ENCODE peak calls at places on chromosome X, in nine cellular contexts. H is right cardiac atrium, J is cardiac muscle cell, Z is HCT116, F is esophagus squamous epithelium, K is upper lobe of left lung, U is A549, Q is Karpas-422, C is GM23248. P is an unnamed sample. For H3K4me1, the result is how much of the 10 kb centered on the place peaks cover.

GRCh38 chrX:46628406-46629371 is 55.1 kb downstream of the CHST7 start:
- DNase-seq in H (peak), J (peak), Z (no peak), F (no peak), K (peak), U (no peak), Q (no peak), C (peak), P (no peak)

GRCh38 chrX:136397001-136397400 is 90.7 kb upstream of the BRS3 start:
- DNase-seq in H (no peak), J (no peak), Z (no peak), F (no peak), K (no peak), U (no peak), Q (no peak), C (no peak), P (no peak)

GRCh38 chrX:13923289-13923688 is 106.4 kb upstream of the GPM6B start:
- DNase-seq in H (no peak), J (no peak), Z (no peak), F (no peak), K (no peak), U (no peak), Q (no peak), C (no peak), P (no peak)

GRCh38 chrX:134396174-134396573 is 63.8 kb upstream of the HPRT1 start:
- DNase-seq in H (no peak), J (peak), Z (no peak), F (no peak), K (no peak), U (peak), Q (peak), C (peak), P (no peak)

GRCh38 chrX:150324035-150324728 is 38.9 kb upstream of the MAMLD1 start:
- DNase-seq in H (no peak), J (peak), Z (peak), F (no peak), K (no peak), U (peak), Q (no peak), C (peak), P (peak)

GRCh38 chrX:136779346-136779781 is 1.4 kb downstream of the ARHGEF6 start:
- DNase-seq in H (no peak), J (no peak), Z (no peak), F (no peak), K (no peak), U (no peak), Q (no peak), C (peak), P (no peak)

GRCh38 chrX:116961872-116962582 is 499.3 kb upstream of the CT83 start:
- DNase-seq in H (no peak), J (no peak), Z (no peak), F (no peak), K (no peak), U (no peak), Q (peak), C (peak), P (no peak)

GRCh38 chrX:69021095-69021494 is 144.2 kb downstream of the PJA1 start:
- DNase-seq in H (no peak), J (no peak), Z (no peak), F (no peak), K (peak), U (no peak), Q (no peak), C (no peak), P (no peak)

GRCh38 chrX:11138498-11139390 is 27.6 kb downstream of the HCCS start:
- DNase-seq in H (peak), J (no peak), Z (no peak), F (no peak), K (peak), U (no peak), Q (peak), C (no peak), P (no peak)

GRCh38 chrX:132622130-132622529 is 133.3 kb upstream of the MBNL3 start:
- DNase-seq in H (peak), J (peak), Z (peak), F (no peak), K (no peak), U (no peak), Q (no peak), C (peak), P (no peak)

GRCh38 chrX:136183917-136184316 is 36.6 kb downstream of the FHL1 start:
- DNase-seq in H (no peak), J (no peak), Z (no peak), F (no peak), K (no peak), U (no peak), Q (no peak), C (peak), P (no peak)

GRCh38 chrX:88604433-88605221 is 142.4 kb upstream of the CPXCR1 start:
- DNase-seq in H (no peak), J (peak), Z (no peak), F (no peak), K (no peak), U (no peak), Q (no peak), C (no peak), P (no peak)

GRCh38 chrX:131841496-131842410 is 181.3 kb upstream of the STK26 start:
- DNase-seq in H (no peak), J (peak), Z (peak), F (no peak), K (no peak), U (peak), Q (peak), C (peak), P (no peak)

GRCh38 chrX:74890676-74891430 is 34.4 kb downstream of the NEXMIF start:
- DNase-seq in H (no peak), J (no peak), Z (no peak), F (no peak), K (no peak), U (no peak), Q (no peak), C (no peak), P (no peak)

GRCh38 chrX:129522184-129523059 is 868 bp downstream of the SMARCA1 start:
- DNase-seq in H (peak), J (peak), Z (peak), F (no peak), K (peak), U (peak), Q (no peak), C (peak), P (no peak)

GRCh38 chrX:114162068-114162735 is 421.7 kb upstream of the HTR2C start:
- DNase-seq in H (no peak), J (no peak), Z (no peak), F (no peak), K (peak), U (no peak), Q (peak), C (no peak), P (no peak)

GRCh38 chrX:150587585-150588503 is 19.4 kb downstream of the MTM1 start:
- DNase-seq in H (no peak), J (peak), Z (no peak), F (no peak), K (no peak), U (peak), Q (peak), C (peak), P (no peak)

GRCh38 chrX:150037041-150037440 is 98.8 kb upstream of the EOLA2 start:
- DNase-seq in H (no peak), J (peak), Z (no peak), F (no peak), K (no peak), U (no peak), Q (no peak), C (peak), P (no peak)

GRCh38 chrX:23782455-23782854 is 518 bp upstream of the SAT1 start:
- DNase-seq in H (no peak), J (no peak), Z (no peak), F (no peak), K (no peak), U (no peak), Q (no peak), C (peak), P (no peak)

GRCh38 chrX:45718676-45719075 is 518.0 kb upstream of the DIPK2B start:
- DNase-seq in H (no peak), J (no peak), Z (no peak), F (no peak), K (no peak), U (no peak), Q (no peak), C (no peak), P (no peak)

GRCh38 chrX:69025802-69026301 is 139.4 kb downstream of the PJA1 start:
- DNase-seq in H (no peak), J (peak), Z (no peak), F (no peak), K (no peak), U (no peak), Q (no peak), C (peak), P (no peak)

GRCh38 chrX:47030339-47030738 is 47.9 kb upstream of the RGN start:
- DNase-seq in H (no peak), J (peak), Z (peak), F (no peak), K (no peak), U (peak), Q (peak), C (peak), P (no peak)

GRCh38 chrX:147912093-147912801 is 528 bp downstream of the FMR1 start:
- DNase-seq in H (peak), J (peak), Z (no peak), F (no peak), K (peak), U (peak), Q (peak), C (peak), P (no peak)

GRCh38 chrX:25337841-25338240 is 322.1 kb upstream of the ARX start:
- DNase-seq in H (no peak), J (no peak), Z (no peak), F (no peak), K (no peak), U (no peak), Q (no peak), C (no peak), P (no peak)

GRCh38 chrX:15680401-15680800 is 15.8 kb upstream of the CLTRN start:
- DNase-seq in H (no peak), J (peak), Z (no peak), F (no peak), K (no peak), U (no peak), Q (no peak), C (peak), P (no peak)

GRCh38 chrX:102546818-102547493 is 30.4 kb upstream of the TMSB15A start:
- DNase-seq in H (no peak), J (no peak), Z (no peak), F (no peak), K (peak), U (no peak), Q (no peak), C (no peak), P (no peak)

GRCh38 chrX:152861826-152862225 is 31.0 kb downstream of the NSDHL start:
- DNase-seq in H (no peak), J (no peak), Z (no peak), F (no peak), K (no peak), U (no peak), Q (no peak), C (no peak), P (no peak)

GRCh38 chrX:11678174-11678573 is 12.5 kb upstream of the ARHGAP6 start:
- DNase-seq in H (no peak), J (peak), Z (no peak), F (no peak), K (no peak), U (no peak), Q (no peak), C (peak), P (no peak)

GRCh38 chrX:136209016-136209738 is 42.0 kb downstream of the MAP7D3 start:
- DNase-seq in H (peak), J (peak), Z (no peak), F (no peak), K (no peak), U (peak), Q (peak), C (peak), P (peak)

GRCh38 chrX:153889123-153889522 is 3.1 kb upstream of the L1CAM start:
- DNase-seq in H (no peak), J (no peak), Z (no peak), F (no peak), K (no peak), U (no peak), Q (no peak), C (no peak), P (no peak)

GRCh38 chrX:153885968-153886903 is at the start of gene L1CAM:
- DNase-seq in H (no peak), J (no peak), Z (no peak), F (no peak), K (no peak), U (no peak), Q (no peak), C (peak), P (no peak)

GRCh38 chrX:153886915-153887314 is 942 bp upstream of the L1CAM start:
- DNase-seq in H (no peak), J (no peak), Z (no peak), F (no peak), K (no peak), U (no peak), Q (no peak), C (no peak), P (no peak)

GRCh38 chrX:153887385-153887784 is 1.4 kb upstream of the L1CAM start:
- DNase-seq in H (no peak), J (no peak), Z (no peak), F (no peak), K (no peak), U (no peak), Q (no peak), C (no peak), P (no peak)

DNA sequence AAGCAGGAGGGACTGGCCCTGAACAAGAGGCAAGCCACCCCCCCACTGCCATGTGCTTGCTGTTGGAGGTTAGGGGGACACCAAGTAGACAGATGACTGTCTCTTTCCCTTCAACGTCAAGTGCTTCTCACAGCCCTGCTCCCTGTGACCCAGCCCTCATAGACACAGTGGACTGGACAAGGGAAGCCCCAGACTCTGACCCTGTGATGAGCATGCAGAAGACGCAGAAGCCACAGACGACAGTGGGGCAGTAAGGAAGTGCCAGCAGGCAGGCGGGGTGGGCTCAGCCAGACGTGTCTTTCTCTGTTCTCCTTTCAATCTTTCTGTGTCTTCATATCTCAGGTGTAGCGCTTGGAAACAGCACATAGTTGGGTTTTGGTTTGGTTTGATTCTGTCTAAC is 2.4 kb upstream of the L1CAM start:
- DNase-seq in H (no peak), J (no peak), Z (no peak), F (no peak), K (no peak), U (no peak), Q (no peak), C (no peak), P (no peak)
- H3K4me1 ChIP-seq in H (under half), J (under half), Z (under half), F (under half), K (under half), U (under half), Q (under half), C (under half), P (under half)

GRCh38 chrX:119474615-119475388 is 6.6 kb downstream of the SLC25A5 start:
- DNase-seq in H (no peak), J (no peak), Z (no peak), F (no peak), K (no peak), U (no peak), Q (no peak), C (no peak), P (peak)

GRCh38 chrX:119477812-119478232 is 9.6 kb downstream of the SLC25A5 start:
- DNase-seq in H (no peak), J (peak), Z (no peak), F (no peak), K (no peak), U (peak), Q (no peak), C (peak), P (no peak)

GRCh38 chrX:119479845-119480244 is 11.6 kb downstream of the SLC25A5 start:
- DNase-seq in H (no peak), J (no peak), Z (no peak), F (no peak), K (no peak), U (no peak), Q (no peak), C (no peak), P (no peak)

GRCh38 chrX:119478504-119478903 is 10.3 kb downstream of the SLC25A5 start:
- DNase-seq in H (no peak), J (no peak), Z (no peak), F (no peak), K (no peak), U (no peak), Q (no peak), C (no peak), P (no peak)

GRCh38 chrX:119475389-119476101 is 7.3 kb downstream of the SLC25A5 start:
- DNase-seq in H (no peak), J (no peak), Z (no peak), F (no peak), K (no peak), U (no peak), Q (no peak), C (peak), P (peak)
- H3K4me1 ChIP-seq in H (under half), J (under half), Z (under half), F (half or more), K (under half), U (under half), Q (under half), C (under half), P (under half)

DNA sequence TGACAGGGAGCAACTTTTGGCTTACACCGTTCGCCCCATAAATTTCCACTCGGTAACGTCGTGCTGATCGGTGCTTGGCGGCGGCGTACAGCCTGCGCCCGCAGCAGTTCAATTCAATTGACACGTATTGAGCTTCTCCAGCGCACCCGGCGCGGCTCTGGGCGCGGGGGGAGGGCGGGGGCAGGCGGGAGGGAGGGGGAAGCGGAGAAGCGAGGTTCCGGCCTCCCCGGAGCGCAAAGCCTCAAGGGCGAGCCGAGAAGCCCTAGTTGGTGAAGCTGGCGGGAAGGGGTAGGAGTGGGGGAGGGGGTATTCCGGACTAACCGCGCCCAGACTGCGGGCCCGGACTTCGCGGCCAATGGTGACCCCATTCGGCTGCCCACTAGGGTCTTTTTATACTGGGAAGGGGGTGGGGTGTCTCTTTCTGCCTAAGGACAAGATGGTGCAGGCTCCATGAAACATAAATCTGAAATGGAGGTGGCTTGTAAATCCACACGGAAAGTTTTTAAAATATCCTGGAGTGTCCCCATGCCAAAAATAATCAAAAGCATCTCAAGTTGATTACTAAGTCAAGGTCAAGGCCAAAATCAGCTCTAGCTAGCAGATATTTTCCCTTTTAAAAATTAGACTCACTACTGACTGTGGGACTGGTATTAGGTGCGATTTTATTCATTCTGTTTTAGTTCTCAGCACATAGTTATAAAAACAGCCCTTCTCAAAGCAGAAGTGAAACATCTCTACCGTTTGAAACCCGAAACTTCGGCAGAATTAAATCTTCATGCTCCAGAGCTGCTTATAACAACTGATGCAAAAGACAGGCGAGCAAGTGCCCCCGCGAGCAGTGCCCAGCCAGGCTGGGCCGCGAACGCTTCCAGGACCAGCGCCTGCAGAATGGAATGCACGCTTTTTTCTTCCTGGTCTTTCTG is 1.5 kb upstream of the BCOR start:
- DNase-seq in H (peak), J (no peak), Z (no peak), F (no peak), K (peak), U (peak), Q (peak), C (peak), P (no peak)
- H3K4me1 ChIP-seq in H (under half), J (under half), Z (under half), F (under half), K (half or more), U (under half), Q (half or more), C (under half), P (under half)

DNA sequence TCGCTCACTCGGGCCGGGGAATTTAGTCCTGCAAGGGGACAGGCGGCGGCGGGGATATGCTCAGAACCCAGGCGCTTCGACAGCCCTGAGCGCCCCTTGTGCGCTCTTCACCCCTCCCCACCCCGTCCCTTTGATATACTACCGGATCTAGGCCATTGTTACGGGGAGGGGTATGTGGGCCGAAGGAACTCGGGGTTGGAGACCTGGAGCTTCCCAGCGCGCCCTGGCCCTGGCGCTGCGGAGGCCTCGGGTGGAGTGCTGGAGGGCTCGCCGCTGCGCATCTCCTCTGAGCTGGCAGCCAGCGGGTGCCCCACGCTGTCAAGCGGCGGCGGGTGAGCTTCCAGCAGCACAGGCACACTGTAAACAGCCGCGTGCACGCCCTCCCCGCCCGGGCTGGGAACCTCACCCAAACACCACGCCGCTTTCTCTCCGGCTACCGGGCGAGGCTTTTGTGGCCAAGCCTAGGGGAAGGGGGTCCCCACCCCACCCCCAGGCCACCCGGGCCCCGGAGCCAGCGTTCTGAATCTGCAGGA is 54.5 kb upstream of the BCOR start:
- DNase-seq in H (no peak), J (no peak), Z (no peak), F (no peak), K (peak), U (no peak), Q (no peak), C (peak), P (no peak)
- H3K4me1 ChIP-seq in H (under half), J (under half), Z (half or more), F (half or more), K (half or more), U (under half), Q (under half), C (under half), P (under half)

GRCh38 chrX:19688426-19688825 is 173.1 kb upstream of the MAP3K15 start:
- DNase-seq in H (no peak), J (no peak), Z (no peak), F (no peak), K (no peak), U (no peak), Q (no peak), C (no peak), P (no peak)

GRCh38 chrX:19689170-19689814 is 174.0 kb upstream of the MAP3K15 start:
- DNase-seq in H (no peak), J (no peak), Z (no peak), F (no peak), K (no peak), U (no peak), Q (peak), C (no peak), P (no peak)

GRCh38 chrX:19684265-19684664 is 169.0 kb upstream of the MAP3K15 start:
- DNase-seq in H (no peak), J (no peak), Z (no peak), F (no peak), K (no peak), U (no peak), Q (no peak), C (no peak), P (no peak)

GRCh38 chrX:19687395-19687794 is 172.1 kb upstream of the MAP3K15 start:
- DNase-seq in H (no peak), J (no peak), Z (no peak), F (no peak), K (no peak), U (no peak), Q (no peak), C (no peak), P (no peak)

GRCh38 chrX:19686876-19687275 is 171.6 kb upstream of the MAP3K15 start:
- DNase-seq in H (no peak), J (no peak), Z (no peak), F (no peak), K (no peak), U (no peak), Q (no peak), C (no peak), P (no peak)
- H3K4me1 ChIP-seq in H (under half), J (under half), Z (under half), F (under half), K (under half), U (under half), Q (half or more), C (under half), P (under half)